ENCODE peak calls at places on chromosome 11, in four cellular contexts. C is H1, Q is HepG2, E is GM12878. T is an unnamed sample.

GRCh38 chr11:15091620-15092019 is 18.2 kb downstream of the CALCB start:
- DNase-seq in C (no peak), Q (no peak), E (no peak), T (no peak)

GRCh38 chr11:10441652-10442503 is 13.2 kb upstream of the AMPD3 start:
- DNase-seq in Q (no peak), C (no peak), E (peak), T (no peak)

GRCh38 chr11:11407065-11407737 is 54.2 kb upstream of the CSNK2A3 start:
- DNase-seq in Q (no peak), C (no peak), E (no peak), T (no peak)

GRCh38 chr11:44559207-44559943 is 6.1 kb upstream of the CD82 start:
- DNase-seq in C (peak), E (peak), Q (no peak), T (no peak)

GRCh38 chr11:27041141-27041869 is 690 bp downstream of the BBOX1 start:
- DNase-seq in E (no peak), C (no peak), Q (no peak), T (no peak)

GRCh38 chr11:123261345-123262106 is 66.5 kb upstream of the CLMP start:
- DNase-seq in C (peak), E (no peak), Q (peak), T (peak)

GRCh38 chr11:97722065-97722464 is 1298.7 kb upstream of the CNTN5 start:
- DNase-seq in E (no peak), Q (peak), C (no peak), T (no peak)

GRCh38 chr11:119584193-119585037 is 144.6 kb downstream of the NECTIN1 start:
- DNase-seq in E (no peak), Q (no peak), C (peak), T (peak)

GRCh38 chr11:131692151-131692550 is 321.7 kb downstream of the NTM start:
- DNase-seq in E (no peak), Q (no peak), C (no peak), T (no peak)

GRCh38 chr11:103202048-103202651 is 92.9 kb downstream of the DYNC2H1 start:
- DNase-seq in E (no peak), Q (peak), C (no peak), T (peak)

GRCh38 chr11:70229737-70230136 is 26.6 kb downstream of the FADD start:
- DNase-seq in Q (no peak), E (no peak), C (no peak), T (no peak)

GRCh38 chr11:104370478-104370877 is 206.5 kb upstream of the PDGFD start:
- DNase-seq in C (no peak), E (no peak), Q (no peak), T (no peak)

GRCh38 chr11:33721291-33721840 is 14.9 kb downstream of the CD59 start:
- DNase-seq in C (no peak), E (no peak), Q (no peak), T (no peak)

GRCh38 chr11:9755561-9755960 is 91.7 kb downstream of the SWAP70 start:
- DNase-seq in Q (no peak), E (no peak), C (no peak), T (no peak)

GRCh38 chr11:100105605-100106358 is 581.3 kb upstream of the ARHGAP42 start:
- DNase-seq in Q (no peak), E (no peak), C (no peak), T (no peak)

GRCh38 chr11:125085301-125086081 is 22.4 kb downstream of the SLC37A2 start:
- DNase-seq in E (no peak), C (no peak), Q (no peak), T (no peak)

GRCh38 chr11:64809781-64810241 is 540 bp downstream of the MEN1 start:
- DNase-seq in Q (no peak), E (no peak), C (peak), T (peak)

GRCh38 chr11:47121056-47121455 is 55.6 kb downstream of the ARFGAP2 start:
- DNase-seq in E (no peak), Q (no peak), C (no peak), T (no peak)

GRCh38 chr11:36450391-36450714 is 59.7 kb downstream of the TRAF6 start:
- DNase-seq in C (no peak), E (no peak), Q (no peak), T (no peak)

GRCh38 chr11:64341851-64342791 is 2.1 kb downstream of the CCDC88B start:
- DNase-seq in Q (peak), C (peak), E (no peak), T (peak)

GRCh38 chr11:102592634-102593581 is 32.2 kb downstream of the MMP20 start:
- DNase-seq in Q (peak), C (no peak), E (no peak), T (peak)

GRCh38 chr11:130237282-130238006 is 77.3 kb downstream of the ZBTB44 start:
- DNase-seq in C (no peak), E (no peak), Q (no peak), T (no peak)

GRCh38 chr11:117443269-117444186 is 115.9 kb downstream of the CEP164 start:
- DNase-seq in E (no peak), Q (peak), C (peak), T (peak)

GRCh38 chr11:120749389-120749788 is 237.8 kb downstream of the GRIK4 start:
- DNase-seq in Q (no peak), C (no peak), E (no peak), T (no peak)

GRCh38 chr11:1589996-1590395 is 4.9 kb upstream of the KRTAP5-1 start:
- DNase-seq in C (no peak), Q (no peak), E (no peak), T (no peak)

GRCh38 chr11:10641314-10642206 is 52.0 kb downstream of the IRAG1 start:
- DNase-seq in Q (no peak), C (no peak), E (peak), T (no peak)

GRCh38 chr11:64924910-64925284 is 408 bp downstream of the PPP2R5B start:
- DNase-seq in E (no peak), C (peak), Q (no peak), T (no peak)

GRCh38 chr11:122745111-122745510 is 89.6 kb downstream of the UBASH3B start:
- DNase-seq in E (no peak), C (no peak), Q (no peak), T (no peak)

GRCh38 chr11:133149698-133150097 is 382.6 kb downstream of the OPCML start:
- DNase-seq in E (no peak), C (no peak), Q (no peak), T (no peak)

GRCh38 chr11:129785383-129786111 is 30.1 kb upstream of the TMEM45B start:
- DNase-seq in C (no peak), E (no peak), Q (peak), T (peak)

GRCh38 chr11:108435066-108435465 is 32.3 kb downstream of the C11orf65 start:
- DNase-seq in C (no peak), Q (no peak), E (no peak), T (no peak)

GRCh38 chr11:61747389-61748285 is 4.8 kb upstream of the MYRF start:
- DNase-seq in E (no peak), Q (peak), C (peak), T (peak)

GRCh38 chr11:13889566-13890214 is 72.8 kb upstream of the SPON1 start:
- DNase-seq in E (no peak), Q (no peak), C (no peak), T (no peak)

GRCh38 chr11:77287136-77287535 is 14.3 kb downstream of the GDPD4 start:
- DNase-seq in C (no peak), E (no peak), Q (no peak), T (no peak)
- TF ChIP-seq SUZ12 in C (no peak), E (no peak), Q (no peak), T (no peak)

GRCh38 chr11:3129181-3129590 is 35.9 kb downstream of the OSBPL5 start:
- DNase-seq in E (no peak), C (no peak), Q (no peak), T (no peak)
- TF ChIP-seq SP1 in E (no peak), C (no peak), Q (no peak), T (no peak)

GRCh38 chr11:128389461-128389976 is 197.8 kb downstream of the ETS1 start:
- DNase-seq in E (no peak), C (no peak), Q (no peak), T (no peak)

GRCh38 chr11:128388182-128388815 is 199.1 kb downstream of the ETS1 start:
- DNase-seq in C (no peak), E (no peak), Q (no peak), T (peak)

GRCh38 chr11:128391809-128392208 is 195.5 kb downstream of the ETS1 start:
- DNase-seq in E (no peak), Q (no peak), C (no peak), T (no peak)

GRCh38 chr11:128392259-128392658 is 195.1 kb downstream of the ETS1 start:
- DNase-seq in E (no peak), C (no peak), Q (no peak), T (no peak)

DNA sequence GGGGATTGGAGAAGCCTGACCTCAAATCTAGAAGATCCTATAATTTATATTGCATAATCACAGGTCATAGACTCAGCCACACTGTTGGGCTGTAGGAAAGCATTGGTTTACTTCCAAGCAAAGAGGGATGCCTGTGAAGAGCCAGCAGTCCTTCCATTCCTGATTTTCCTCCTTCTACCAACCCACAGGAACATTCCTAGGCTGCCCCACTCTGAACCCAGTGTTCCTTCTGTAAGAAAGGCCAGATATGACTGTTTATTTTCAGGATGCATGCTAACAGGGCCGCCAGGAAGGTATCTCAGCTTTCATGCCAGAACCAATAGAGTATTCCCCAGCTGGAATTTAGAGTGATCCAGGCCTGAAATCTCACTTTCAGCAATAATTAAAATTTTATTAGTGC is 197.1 kb downstream of the ETS1 start:
- DNase-seq in E (no peak), Q (no peak), C (no peak), T (no peak)
- TF ChIP-seq SUZ12 in E (no peak), Q (no peak), C (no peak), T (no peak)

GRCh38 chr11:79691445-79691844 is 250.6 kb upstream of the TENM4 start:
- DNase-seq in C (no peak), E (no peak), Q (no peak), T (no peak)

GRCh38 chr11:79697905-79698304 is 257.1 kb upstream of the TENM4 start:
- DNase-seq in E (peak), C (no peak), Q (no peak), T (no peak)

DNA sequence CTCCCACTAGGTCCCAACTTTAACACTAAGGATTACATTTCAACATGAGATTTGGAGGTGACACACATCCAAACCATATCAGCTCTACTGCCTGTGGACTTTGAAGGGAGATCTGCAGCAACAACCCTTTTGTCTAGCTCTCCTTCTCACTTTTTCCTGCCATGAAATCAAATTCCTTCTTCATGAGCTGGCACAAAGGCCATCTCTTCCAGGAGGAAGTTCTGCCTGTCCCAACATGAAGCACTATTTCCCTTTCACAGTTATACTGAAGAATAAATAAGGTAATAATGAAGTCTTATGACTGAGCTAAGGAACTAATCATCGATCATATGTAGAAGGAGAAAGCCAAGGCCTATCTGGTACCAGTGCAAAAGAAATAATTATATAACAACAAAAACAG is 253.5 kb upstream of the TENM4 start:
- DNase-seq in C (no peak), Q (no peak), E (no peak), T (no peak)
- TF ChIP-seq SP1 in C (no peak), Q (no peak), E (no peak), T (no peak)

GRCh38 chr11:95520361-95520760 is 269.2 kb downstream of the FAM76B start:
- DNase-seq in Q (no peak), E (no peak), C (no peak), T (no peak)

GRCh38 chr11:95519912-95520311 is 269.7 kb downstream of the FAM76B start:
- DNase-seq in Q (no peak), C (no peak), E (no peak), T (no peak)

GRCh38 chr11:95522871-95523270 is 266.7 kb downstream of the FAM76B start:
- DNase-seq in C (no peak), E (no peak), Q (no peak), T (no peak)

GRCh38 chr11:95520765-95521542 is 268.6 kb downstream of the FAM76B start:
- DNase-seq in E (no peak), Q (no peak), C (no peak), T (peak)

DNA sequence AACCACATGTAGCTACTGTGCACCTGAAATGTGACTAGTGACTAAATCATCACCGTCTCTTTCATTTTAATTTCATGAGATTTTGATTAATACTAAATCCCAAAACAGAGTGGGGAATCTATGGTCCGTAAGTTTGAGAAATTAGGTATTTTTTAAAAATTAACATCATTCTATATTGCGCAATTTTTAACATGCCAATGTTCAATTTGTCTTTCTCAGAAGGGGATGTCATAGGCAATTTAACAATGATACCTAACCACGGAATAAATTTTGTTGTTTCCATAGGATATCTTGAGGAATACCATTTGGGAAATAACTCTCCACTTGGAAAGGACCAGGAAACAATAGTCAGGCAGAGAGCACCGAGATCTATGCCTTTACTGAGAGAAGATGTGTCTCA is 267.7 kb downstream of the FAM76B start:
- DNase-seq in C (no peak), Q (no peak), E (no peak), T (no peak)
- TF ChIP-seq SUZ12 in C (no peak), Q (no peak), E (no peak), T (no peak)

DNA sequence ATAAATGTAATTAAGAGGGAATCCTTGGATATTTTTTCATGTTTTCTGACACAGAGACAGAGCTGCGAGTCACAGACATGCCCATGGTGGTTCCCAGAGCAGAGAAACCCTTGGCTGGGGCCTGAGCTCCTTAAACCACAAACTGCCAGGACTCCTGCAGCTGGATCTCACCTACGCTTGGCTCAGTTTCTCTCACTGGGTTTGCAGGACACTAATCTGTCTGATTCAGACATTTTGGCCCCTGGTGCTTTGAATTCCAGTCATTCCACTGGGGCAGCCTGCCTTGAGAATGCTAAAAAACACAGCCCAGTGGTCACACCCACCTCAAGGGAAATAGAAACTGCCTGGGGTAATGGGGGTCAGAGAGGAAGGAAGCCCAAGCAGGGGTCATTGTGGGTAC is 122.6 kb downstream of the CCDC81 start:
- DNase-seq in Q (no peak), E (no peak), C (no peak), T (no peak)
- TF ChIP-seq SP1 in Q (no peak), E (no peak), C (no peak), T (no peak)

T was measured in HEK293T.